ENCODE peak calls at places on chromosomes 5 and 9, in eight cellular contexts. Z, A, U, T, F, C, M and Q are unnamed samples.
A peak's percentile ranks its signal among the peaks of the same experiment; 100 is the strongest.

GRCh38 chr5:140295414-140295813 is 7.5 kb downstream of the PFDN1 start:
- DNase-seq in Z (no peak), A (peak; percentile 99), U (peak; percentile 67), T (no peak), F (no peak), C (no peak), M (no peak), Q (no peak)

GRCh38 chr5:118981783-118982182 is 6.6 kb downstream of the DTWD2 start:
- DNase-seq in Z (no peak), A (no peak), U (no peak), T (no peak), F (no peak), C (no peak), M (no peak), Q (no peak)

GRCh38 chr5:51072937-51073336 is 310.3 kb upstream of the ISL1 start:
- DNase-seq in Z (no peak), A (no peak), U (no peak), T (no peak), F (no peak), C (no peak), M (no peak), Q (no peak)

GRCh38 chr5:133682496-133682895 is 70.2 kb upstream of the FSTL4 start:
- DNase-seq in Z (no peak), A (no peak), U (no peak), T (no peak), F (no peak), C (no peak), M (no peak), Q (no peak)

GRCh38 chr9:137070201-137070905 is at the start of gene SAPCD2:
- DNase-seq in Z (peak; percentile 86), A (peak; percentile 79), U (peak; percentile 88), T (peak; percentile 88), F (peak; percentile 75), C (no peak), M (peak; percentile 95), Q (peak; percentile 96)

GRCh38 chr5:150034677-150035076 is 34.1 kb downstream of the HMGXB3 start:
- DNase-seq in Z (no peak), A (peak; percentile 90), U (no peak), T (no peak), F (no peak), C (no peak), M (no peak), Q (no peak)

GRCh38 chr9:110114888-110115259 is 93.1 kb downstream of the C9orf152 start:
- DNase-seq in Z (no peak), A (peak; percentile 44), U (no peak), T (no peak), F (no peak), C (no peak), M (no peak), Q (no peak)

GRCh38 chr5:87195104-87195581 is 72.5 kb upstream of the RASA1 start:
- DNase-seq in Z (no peak), A (peak; percentile 85), U (no peak), T (no peak), F (no peak), C (peak; percentile 48), M (no peak), Q (no peak)

GRCh38 chr5:115737452-115737851 is 79.0 kb downstream of the CDO1 start:
- DNase-seq in Z (no peak), A (no peak), U (no peak), T (no peak), F (no peak), C (no peak), M (no peak), Q (no peak)

GRCh38 chr9:87119328-87119881 is 172.1 kb upstream of the GAS1 start:
- DNase-seq in Z (no peak), A (peak; percentile 84), U (no peak), T (no peak), F (no peak), C (no peak), M (peak; percentile 75), Q (no peak)

DNA sequence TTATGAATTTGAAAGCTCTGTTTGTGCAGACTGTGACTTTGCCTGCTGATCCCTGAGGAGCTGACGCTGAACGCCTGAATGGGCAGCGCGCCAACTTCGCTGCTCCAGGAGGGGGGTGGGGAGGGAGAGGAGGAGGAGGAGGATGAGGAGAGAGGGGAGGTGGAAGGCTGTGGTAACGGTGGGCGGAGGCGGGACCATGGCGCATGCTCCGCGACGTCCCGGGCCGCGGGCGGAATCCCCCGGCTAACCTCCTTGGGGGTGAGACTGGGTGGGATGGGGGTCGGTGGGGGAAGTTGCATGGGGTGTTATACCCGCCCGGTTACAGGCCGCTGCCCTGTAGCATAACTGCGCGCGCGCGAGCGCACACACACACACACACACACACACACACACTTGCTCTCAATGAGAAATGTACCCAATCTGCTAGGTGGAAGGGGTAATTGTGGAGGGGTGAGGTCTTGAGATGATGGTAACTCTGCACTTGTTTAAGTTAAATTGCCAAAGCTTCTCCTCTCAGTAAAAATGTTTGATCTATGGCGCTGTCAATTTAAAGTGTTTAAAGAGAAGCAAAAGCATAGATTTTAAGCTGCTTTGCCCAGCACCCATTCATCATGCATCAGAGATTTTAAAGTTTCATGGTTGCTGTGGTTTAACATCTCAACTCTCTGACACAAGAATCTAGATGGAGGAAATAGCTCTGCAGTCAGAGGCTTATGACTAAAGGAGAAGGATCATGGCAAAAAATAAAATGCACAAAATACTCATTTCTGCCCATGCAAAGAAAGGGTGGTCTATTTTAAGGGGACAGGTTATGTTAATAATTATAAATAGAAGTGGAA is 76.6 kb upstream of the TBCA start:
- DNase-seq in Z (peak; percentile 53), A (peak; percentile 78), U (no peak), T (peak; percentile 72), F (peak; percentile 49), C (peak; percentile 80), M (peak; percentile 87), Q (no peak)
- TF ChIP-seq USF2 in Z (no peak), A (no peak), U (no peak), T (no peak), F (no peak), C (no peak), M (no peak), Q (no peak)

GRCh38 chr5:61732376-61732775 is 400.3 kb downstream of the ZSWIM6 start:
- DNase-seq in Z (no peak), A (no peak), U (no peak), T (no peak), F (no peak), C (no peak), M (no peak), Q (no peak)
- TF ChIP-seq USF2 in Z (no peak), A (no peak), U (no peak), T (no peak), F (no peak), C (no peak), M (no peak), Q (no peak)

DNA sequence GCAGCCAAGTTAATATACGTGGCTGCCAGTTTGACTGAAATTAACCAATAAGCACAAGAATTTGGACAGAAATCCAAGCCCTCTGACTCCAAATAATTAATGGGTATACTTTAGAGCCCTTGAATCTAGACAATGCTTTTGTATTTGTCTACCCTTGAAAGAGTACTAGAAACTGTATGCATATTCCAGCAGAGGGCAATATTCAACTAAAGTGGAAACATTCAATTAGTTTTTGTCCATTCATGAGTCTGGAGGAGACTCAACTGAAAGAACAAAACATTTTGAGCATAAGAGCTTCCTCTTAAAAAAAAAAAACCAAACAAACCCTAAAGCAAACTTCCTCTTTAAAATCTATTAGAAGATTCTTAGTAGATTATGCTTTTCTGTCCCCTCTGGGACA is 157.8 kb downstream of the ARHGEF28 start:
- DNase-seq in Z (no peak), A (peak; percentile 53), U (peak; percentile 26), T (no peak), F (no peak), C (no peak), M (no peak), Q (no peak)
- TF ChIP-seq USF2 in Z (no peak), A (no peak), U (no peak), T (no peak), F (no peak), C (no peak), M (no peak), Q (no peak)

DNA sequence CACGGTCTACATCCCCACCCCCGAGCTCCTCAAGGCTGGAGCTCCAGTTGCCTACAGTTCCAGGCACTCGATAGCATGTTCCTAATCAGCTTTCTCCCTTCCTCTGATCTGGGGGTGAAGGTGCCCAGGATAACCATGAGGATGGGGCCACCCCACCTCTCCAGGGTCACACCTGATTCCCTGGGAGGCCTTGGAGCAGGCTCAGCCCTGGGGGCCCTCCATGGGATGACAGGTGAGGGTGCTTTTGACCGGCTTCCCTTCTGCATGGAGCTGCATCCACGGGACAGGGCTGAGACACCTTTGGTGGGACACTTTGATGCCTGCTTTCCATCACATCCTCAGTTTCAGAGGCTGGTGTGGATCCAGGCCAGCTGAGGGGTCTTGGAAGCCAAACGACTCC is 28.6 kb downstream of the GADD45G start:
- DNase-seq in Z (no peak), A (no peak), U (no peak), T (no peak), F (no peak), C (no peak), M (no peak), Q (no peak)
- TF ChIP-seq USF2 in Z (no peak), A (no peak), U (no peak), T (no peak), F (no peak), C (no peak), M (no peak), Q (no peak)

GRCh38 chr5:515273-515836 is 8.9 kb downstream of the SLC9A3 start:
- DNase-seq in Z (no peak), A (no peak), U (no peak), T (no peak), F (no peak), C (no peak), M (no peak), Q (no peak)
- TF ChIP-seq USF2 in Z (no peak), A (no peak), U (no peak), T (no peak), F (no peak), C (no peak), M (no peak), Q (no peak)

GRCh38 chr5:142800776-142801494 is 30.8 kb downstream of the ARHGAP26 start:
- DNase-seq in Z (no peak), A (no peak), U (no peak), T (no peak), F (no peak), C (peak; percentile 48), M (no peak), Q (no peak)
- TF ChIP-seq USF2 in Z (no peak), A (no peak), U (no peak), T (no peak), F (no peak), C (no peak), M (no peak), Q (no peak)

DNA sequence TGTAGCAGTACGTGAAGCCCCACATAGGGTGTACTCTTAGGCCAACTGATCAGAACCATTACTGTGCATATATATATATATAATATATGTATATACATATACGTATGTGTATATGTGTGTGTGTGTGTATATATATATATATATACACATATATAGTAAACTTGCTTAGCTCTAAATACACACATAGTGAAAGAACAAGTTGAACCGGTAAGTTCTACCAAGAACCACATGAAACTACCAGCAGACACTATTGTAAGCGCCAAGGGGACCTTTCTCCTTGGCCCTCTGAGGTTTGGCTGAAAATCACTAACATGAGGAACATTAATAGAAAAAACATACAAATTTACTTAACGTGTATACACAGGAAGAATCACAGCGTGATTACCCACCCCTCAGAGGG is 1.8 kb upstream of the TARS1 start:
- DNase-seq in Z (no peak), A (no peak), U (no peak), T (no peak), F (no peak), C (no peak), M (no peak), Q (no peak)
- TF ChIP-seq USF2 in Z (no peak), A (no peak), U (no peak), T (no peak), F (no peak), C (no peak), M (no peak), Q (no peak)